ENCODE peak calls at places on chromosomes 4 and X, in five cellular contexts. One of them, this sample, is unnamed.

GRCh38 chr4:189787216-189788031 is 153.2 kb upstream of the FRG1 start:
- DNase-seq in NCI-H2029 treated with DMSO at 0.1 percent for 48 hours: no peak
- DNase-seq in RCC 7860: no peak
- DNase-seq in BJ: no peak
- DNase-seq in colonic mucosa: no peak
- DNase-seq in this sample: no peak

GRCh38 chrX:134803551-134804183 is 145.4 kb upstream of the PLAC1 start:
- DNase-seq in NCI-H2029 treated with DMSO at 0.1 percent for 48 hours: no peak
- DNase-seq in RCC 7860: no peak
- DNase-seq in BJ: no peak
- DNase-seq in colonic mucosa: no peak
- DNase-seq in this sample: peak

GRCh38 chrX:940691-941090 is 271.8 kb downstream of the CRLF2 start:
- DNase-seq in NCI-H2029 treated with DMSO at 0.1 percent for 48 hours: no peak
- DNase-seq in RCC 7860: no peak
- DNase-seq in BJ: no peak
- DNase-seq in colonic mucosa: no peak
- DNase-seq in this sample: no peak

GRCh38 chr4:141429933-141430332 is 206.4 kb upstream of the IL15 start:
- DNase-seq in NCI-H2029 treated with DMSO at 0.1 percent for 48 hours: no peak
- DNase-seq in RCC 7860: no peak
- DNase-seq in BJ: no peak
- DNase-seq in colonic mucosa: no peak
- DNase-seq in this sample: no peak

GRCh38 chr4:6446538-6447451 is 25.6 kb downstream of the PPP2R2C start:
- DNase-seq in NCI-H2029 treated with DMSO at 0.1 percent for 48 hours: no peak
- DNase-seq in RCC 7860: no peak
- DNase-seq in BJ: no peak
- DNase-seq in colonic mucosa: no peak
- DNase-seq in this sample: no peak

GRCh38 chr4:165765053-165765452 is 108.0 kb upstream of the TLL1 start:
- DNase-seq in NCI-H2029 treated with DMSO at 0.1 percent for 48 hours: no peak
- DNase-seq in RCC 7860: peak
- DNase-seq in BJ: no peak
- DNase-seq in colonic mucosa: no peak
- DNase-seq in this sample: no peak

GRCh38 chrX:1610166-1610565 is 4.7 kb upstream of the ASMT start:
- DNase-seq in NCI-H2029 treated with DMSO at 0.1 percent for 48 hours: no peak
- DNase-seq in RCC 7860: no peak
- DNase-seq in BJ: no peak
- DNase-seq in colonic mucosa: no peak
- DNase-seq in this sample: no peak

GRCh38 chr4:101348367-101348827 is 1.1 kb upstream of the PPP3CA start:
- DNase-seq in NCI-H2029 treated with DMSO at 0.1 percent for 48 hours: peak
- DNase-seq in RCC 7860: peak
- DNase-seq in BJ: no peak
- DNase-seq in colonic mucosa: peak
- DNase-seq in this sample: peak

GRCh38 chrX:105698386-105698785 is 124.0 kb upstream of the NRK start:
- DNase-seq in NCI-H2029 treated with DMSO at 0.1 percent for 48 hours: no peak
- DNase-seq in RCC 7860: no peak
- DNase-seq in BJ: no peak
- DNase-seq in colonic mucosa: no peak
- DNase-seq in this sample: no peak

GRCh38 chr4:73430188-73430587 is 5.8 kb upstream of the AFP start:
- DNase-seq in NCI-H2029 treated with DMSO at 0.1 percent for 48 hours: no peak
- DNase-seq in RCC 7860: no peak
- DNase-seq in BJ: no peak
- DNase-seq in colonic mucosa: no peak
- DNase-seq in this sample: no peak

GRCh38 chr4:7073526-7074390 is 5.9 kb upstream of the GRPEL1 start:
- DNase-seq in NCI-H2029 treated with DMSO at 0.1 percent for 48 hours: no peak
- DNase-seq in RCC 7860: peak
- DNase-seq in BJ: no peak
- DNase-seq in colonic mucosa: peak
- DNase-seq in this sample: peak

GRCh38 chr4:151356510-151356909 is 31.1 kb upstream of the SH3D19 start:
- DNase-seq in NCI-H2029 treated with DMSO at 0.1 percent for 48 hours: no peak
- DNase-seq in RCC 7860: peak
- DNase-seq in BJ: no peak
- DNase-seq in colonic mucosa: no peak
- DNase-seq in this sample: peak

GRCh38 chr4:109155112-109155511 is 147.3 kb downstream of the COL25A1 start:
- DNase-seq in NCI-H2029 treated with DMSO at 0.1 percent for 48 hours: no peak
- DNase-seq in RCC 7860: no peak
- DNase-seq in BJ: no peak
- DNase-seq in colonic mucosa: no peak
- DNase-seq in this sample: no peak

GRCh38 chr4:86834901-86835300 is 14.3 kb downstream of the SLC10A6 start:
- DNase-seq in NCI-H2029 treated with DMSO at 0.1 percent for 48 hours: peak
- DNase-seq in RCC 7860: no peak
- DNase-seq in BJ: peak
- DNase-seq in colonic mucosa: no peak
- DNase-seq in this sample: no peak

GRCh38 chrX:46500054-46500453 is 45.2 kb downstream of the ZNF674 start:
- DNase-seq in NCI-H2029 treated with DMSO at 0.1 percent for 48 hours: no peak
- DNase-seq in RCC 7860: no peak
- DNase-seq in BJ: no peak
- DNase-seq in colonic mucosa: no peak
- DNase-seq in this sample: no peak

GRCh38 chr4:142549248-142549647 is 296.9 kb downstream of the INPP4B start:
- DNase-seq in NCI-H2029 treated with DMSO at 0.1 percent for 48 hours: no peak
- DNase-seq in RCC 7860: peak
- DNase-seq in BJ: no peak
- DNase-seq in colonic mucosa: no peak
- DNase-seq in this sample: no peak

GRCh38 chrX:111645607-111646006 is 35.4 kb upstream of the ALG13 start:
- DNase-seq in NCI-H2029 treated with DMSO at 0.1 percent for 48 hours: no peak
- DNase-seq in RCC 7860: no peak
- DNase-seq in BJ: no peak
- DNase-seq in colonic mucosa: no peak
- DNase-seq in this sample: no peak

GRCh38 chr4:105620640-105621323 is 68.4 kb downstream of the ARHGEF38 start:
- DNase-seq in NCI-H2029 treated with DMSO at 0.1 percent for 48 hours: no peak
- DNase-seq in RCC 7860: peak
- DNase-seq in BJ: no peak
- DNase-seq in colonic mucosa: no peak
- DNase-seq in this sample: peak

GRCh38 chrX:65741823-65742222 is 74.4 kb downstream of the MSN start:
- DNase-seq in NCI-H2029 treated with DMSO at 0.1 percent for 48 hours: no peak
- DNase-seq in RCC 7860: no peak
- DNase-seq in BJ: no peak
- DNase-seq in colonic mucosa: no peak
- DNase-seq in this sample: no peak

GRCh38 chr4:6368601-6369000 is 99.0 kb downstream of the WFS1 start:
- DNase-seq in NCI-H2029 treated with DMSO at 0.1 percent for 48 hours: no peak
- DNase-seq in RCC 7860: no peak
- DNase-seq in BJ: no peak
- DNase-seq in colonic mucosa: no peak
- DNase-seq in this sample: no peak

GRCh38 chr4:24968992-24969391 is 56.1 kb upstream of the CCDC149 start:
- DNase-seq in NCI-H2029 treated with DMSO at 0.1 percent for 48 hours: no peak
- DNase-seq in RCC 7860: no peak
- DNase-seq in BJ: no peak
- DNase-seq in colonic mucosa: no peak
- DNase-seq in this sample: no peak

GRCh38 chrX:103367502-103367901 is 8.8 kb upstream of the BEX3 start:
- DNase-seq in NCI-H2029 treated with DMSO at 0.1 percent for 48 hours: no peak
- DNase-seq in RCC 7860: no peak
- DNase-seq in BJ: no peak
- DNase-seq in colonic mucosa: no peak
- DNase-seq in this sample: no peak

GRCh38 chrX:13048265-13048664 is 3.8 kb upstream of the FAM9C start:
- DNase-seq in NCI-H2029 treated with DMSO at 0.1 percent for 48 hours: no peak
- DNase-seq in RCC 7860: no peak
- DNase-seq in BJ: no peak
- DNase-seq in colonic mucosa: no peak
- DNase-seq in this sample: no peak

GRCh38 chrX:24528605-24529004 is 63.5 kb downstream of the PDK3 start:
- DNase-seq in NCI-H2029 treated with DMSO at 0.1 percent for 48 hours: no peak
- DNase-seq in RCC 7860: no peak
- DNase-seq in BJ: no peak
- DNase-seq in colonic mucosa: no peak
- DNase-seq in this sample: no peak

GRCh38 chr4:174654634-174655033 is 132.3 kb upstream of the HPGD start:
- DNase-seq in NCI-H2029 treated with DMSO at 0.1 percent for 48 hours: no peak
- DNase-seq in RCC 7860: no peak
- DNase-seq in BJ: no peak
- DNase-seq in colonic mucosa: no peak
- DNase-seq in this sample: no peak

GRCh38 chr4:113406723-113407016 is 354.9 kb downstream of the CAMK2D start:
- DNase-seq in NCI-H2029 treated with DMSO at 0.1 percent for 48 hours: peak
- DNase-seq in RCC 7860: no peak
- DNase-seq in BJ: no peak
- DNase-seq in colonic mucosa: no peak
- DNase-seq in this sample: no peak

GRCh38 chr4:122117743-122118142 is 34.4 kb upstream of the BLTP1 start:
- DNase-seq in NCI-H2029 treated with DMSO at 0.1 percent for 48 hours: no peak
- DNase-seq in RCC 7860: no peak
- DNase-seq in BJ: no peak
- DNase-seq in colonic mucosa: no peak
- DNase-seq in this sample: no peak

GRCh38 chrX:22338740-22339139 is 66.0 kb downstream of the CBLL2 start:
- DNase-seq in NCI-H2029 treated with DMSO at 0.1 percent for 48 hours: no peak
- DNase-seq in RCC 7860: no peak
- DNase-seq in BJ: no peak
- DNase-seq in colonic mucosa: no peak
- DNase-seq in this sample: no peak

GRCh38 chrX:38806875-38807601 is 5.8 kb downstream of the MID1IP1 start:
- DNase-seq in NCI-H2029 treated with DMSO at 0.1 percent for 48 hours: no peak
- DNase-seq in RCC 7860: no peak
- DNase-seq in BJ: no peak
- DNase-seq in colonic mucosa: no peak
- DNase-seq in this sample: peak

GRCh38 chr4:171650543-171650942 is 162.7 kb upstream of the GALNTL6 start:
- DNase-seq in NCI-H2029 treated with DMSO at 0.1 percent for 48 hours: no peak
- DNase-seq in RCC 7860: no peak
- DNase-seq in BJ: no peak
- DNase-seq in colonic mucosa: no peak
- DNase-seq in this sample: no peak

GRCh38 chr4:40363382-40363920 is 28.3 kb downstream of the CHRNA9 start:
- DNase-seq in NCI-H2029 treated with DMSO at 0.1 percent for 48 hours: no peak
- DNase-seq in RCC 7860: no peak
- DNase-seq in BJ: no peak
- DNase-seq in colonic mucosa: peak
- DNase-seq in this sample: peak

GRCh38 chr4:168218663-168219062 is 99.9 kb downstream of the DDX60 start:
- DNase-seq in NCI-H2029 treated with DMSO at 0.1 percent for 48 hours: no peak
- DNase-seq in RCC 7860: peak
- DNase-seq in BJ: peak
- DNase-seq in colonic mucosa: no peak
- DNase-seq in this sample: no peak

GRCh38 chr4:177574446-177574845 is 132.2 kb upstream of the AGA start:
- DNase-seq in NCI-H2029 treated with DMSO at 0.1 percent for 48 hours: no peak
- DNase-seq in RCC 7860: peak
- DNase-seq in BJ: no peak
- DNase-seq in colonic mucosa: no peak
- DNase-seq in this sample: no peak